ENCODE peak calls at places on chromosomes 5 and 9, in six cellular contexts. L is NCI-H1436 treated with DMSO at 0.1 percent for 48 hours; Q is foreskin fibroblast; Z is stimulated activated CD8-positive, alpha-beta memory T cell treated with anti-CD3 and anti-CD28 coated beads, Interleukin-7, amount 100 ng/mL, for 48 hours; H is Peyer's patch; D is stimulated activated naive B cell treated with anti-CD40 and anti-IgM and Interleukin-4, amounts not matched to agents 10 μg/mL and 1 μg/mL and 100 μg/mL, for 72 hours. N is an unnamed sample.

GRCh38 chr5:67050125-67050524 is 146.5 kb downstream of the CD180 start:
- DNase-seq in L (no peak), Z (no peak), Q (no peak), D (no peak), H (peak; percentile 58), N (no peak)

GRCh38 chr5:149452007-149452664 is 73.0 kb upstream of the IL17B start:
- DNase-seq in Q (no peak), H (peak; percentile 90), D (no peak), Z (no peak), L (no peak), N (no peak)

GRCh38 chr5:93532370-93532769 is 48.6 kb downstream of the NR2F1-AS1 start:
- DNase-seq in L (no peak), Z (no peak), D (no peak), Q (peak; percentile 92), H (peak; percentile 69), N (peak; percentile 95)

GRCh38 chr5:40446910-40447309 is 232.8 kb upstream of the PTGER4 start:
- DNase-seq in H (peak; percentile 66), Q (peak; percentile 84), D (no peak), L (no peak), Z (no peak), N (peak; percentile 75)

GRCh38 chr9:2621678-2622360 is at the start of gene VLDLR:
- DNase-seq in D (no peak), H (peak; percentile 45), Z (no peak), Q (peak; percentile 10), L (no peak), N (no peak)

GRCh38 chr5:103582364-103582763 is 19.8 kb upstream of the NUDT12 start:
- DNase-seq in L (peak; percentile 43), Q (no peak), Z (no peak), D (no peak), H (peak; percentile 60), N (no peak)

GRCh38 chr5:132485641-132486317 is 4.8 kb downstream of the IRF1 start:
- DNase-seq in Z (no peak), H (peak; percentile 74), Q (no peak), D (no peak), L (no peak), N (no peak)

GRCh38 chr5:142520885-142521284 is 165.0 kb downstream of the FGF1 start:
- DNase-seq in L (no peak), Q (peak; percentile 64), D (no peak), H (no peak), Z (no peak), N (no peak)

GRCh38 chr5:143561248-143561647 is 157.8 kb upstream of the NR3C1 start:
- DNase-seq in H (no peak), L (no peak), Q (no peak), D (no peak), Z (no peak), N (no peak)

GRCh38 chr9:123784513-123784912 is 145.4 kb downstream of the DENND1A start:
- DNase-seq in L (no peak), Q (peak; percentile 75), D (no peak), Z (no peak), H (no peak), N (peak; percentile 85)

GRCh38 chr5:157100140-157100679 is 8.6 kb downstream of the HAVCR2 start:
- DNase-seq in Z (no peak), D (peak; percentile 40), Q (peak; percentile 43), L (no peak), H (no peak), N (peak; percentile 36)

GRCh38 chr5:92945630-92946097 is 635.4 kb downstream of the NR2F1-AS1 start:
- DNase-seq in H (no peak), D (no peak), Q (peak; percentile 21), Z (no peak), L (no peak), N (no peak)

GRCh38 chr9:100011062-100011681 is 87.6 kb downstream of the ERP44 start:
- DNase-seq in H (peak; percentile 58), Z (no peak), L (no peak), D (no peak), Q (peak; percentile 25), N (peak; percentile 4)

GRCh38 chr5:158317507-158317906 is 458.6 kb upstream of the CLINT1 start:
- DNase-seq in Q (no peak), D (no peak), H (no peak), L (no peak), Z (no peak), N (no peak)

GRCh38 chr9:115036691-115037090 is 81.3 kb downstream of the TNC start:
- DNase-seq in L (no peak), Q (no peak), H (no peak), D (no peak), Z (no peak), N (no peak)

GRCh38 chr5:169856571-169856970 is 123.7 kb downstream of the INSYN2B start:
- DNase-seq in H (no peak), Z (no peak), D (no peak), L (no peak), Q (peak; percentile 77), N (peak; percentile 72)

GRCh38 chr9:28720746-28721145 is 1147.5 kb upstream of the C9orf72 start:
- DNase-seq in D (no peak), L (no peak), Z (no peak), H (no peak), Q (no peak), N (no peak)

GRCh38 chr9:29514336-29514735 is 1941.1 kb upstream of the C9orf72 start:
- DNase-seq in L (no peak), Q (no peak), D (no peak), H (no peak), Z (no peak), N (no peak)

GRCh38 chr9:81874926-81875325 is 53.3 kb upstream of the SPATA31D4 start:
- DNase-seq in Q (peak; percentile 68), D (no peak), H (no peak), Z (no peak), L (no peak), N (peak; percentile 86)

GRCh38 chr5:142618125-142618524 is 67.8 kb downstream of the FGF1 start:
- DNase-seq in Z (no peak), D (no peak), Q (peak; percentile 90), L (no peak), H (no peak), N (peak; percentile 67)

GRCh38 chr9:1922026-1922425 is 93.1 kb upstream of the SMARCA2 start:
- DNase-seq in Z (no peak), L (no peak), H (no peak), Q (no peak), D (no peak), N (no peak)

GRCh38 chr9:101536938-101537337 is 3.3 kb downstream of the RNF20 start:
- DNase-seq in H (peak; percentile 49), L (no peak), D (no peak), Q (no peak), Z (no peak), N (no peak)

GRCh38 chr9:115373000-115373709 is 255.2 kb upstream of the TNC start:
- DNase-seq in Q (peak; percentile 94), Z (no peak), D (no peak), H (peak; percentile 50), L (no peak), N (peak; percentile 89)